ENCODE peak calls at places on chromosome 18, in seven cellular contexts. One of them, this sample, is unnamed.

GRCh38 chr18:77069482-77069881 is 63.1 kb downstream of the MBP start:
- DNase-seq in astrocyte of the spinal cord: no peak
- DNase-seq in fibroblast of mammary gland: no peak
- DNase-seq in WTC11: no peak
- DNase-seq in HCT116: no peak
- DNase-seq in activated effector memory CD4-positive, alpha-beta T cell treated with Interleukin-2 at 50 U/mL for 16 hours: no peak
- DNase-seq in renal cortical epithelial cell: no peak
- DNase-seq in this sample: no peak

GRCh38 chr18:46751882-46752281 is 5.0 kb downstream of the ST8SIA5 start:
- DNase-seq in fibroblast of mammary gland: no peak
- DNase-seq in WTC11: no peak
- DNase-seq in HCT116: no peak
- DNase-seq in renal cortical epithelial cell: no peak
- DNase-seq in astrocyte of the spinal cord: no peak
- DNase-seq in activated effector memory CD4-positive, alpha-beta T cell treated with Interleukin-2 at 50 U/mL for 16 hours: no peak
- DNase-seq in this sample: no peak

GRCh38 chr18:44627245-44627644 is 53.4 kb upstream of the SETBP1 start:
- DNase-seq in HCT116: no peak
- DNase-seq in fibroblast of mammary gland: peak
- DNase-seq in activated effector memory CD4-positive, alpha-beta T cell treated with Interleukin-2 at 50 U/mL for 16 hours: no peak
- DNase-seq in renal cortical epithelial cell: peak
- DNase-seq in WTC11: no peak
- DNase-seq in astrocyte of the spinal cord: no peak
- DNase-seq in this sample: no peak

GRCh38 chr18:49757513-49758262 is 55.6 kb downstream of the ACAA2 start:
- DNase-seq in astrocyte of the spinal cord: no peak
- DNase-seq in HCT116: peak
- DNase-seq in fibroblast of mammary gland: no peak
- DNase-seq in renal cortical epithelial cell: no peak
- DNase-seq in WTC11: peak
- DNase-seq in activated effector memory CD4-positive, alpha-beta T cell treated with Interleukin-2 at 50 U/mL for 16 hours: no peak
- DNase-seq in this sample: peak

GRCh38 chr18:41761329-41762028 is 193.6 kb upstream of the PIK3C3 start:
- DNase-seq in renal cortical epithelial cell: peak
- DNase-seq in HCT116: no peak
- DNase-seq in activated effector memory CD4-positive, alpha-beta T cell treated with Interleukin-2 at 50 U/mL for 16 hours: no peak
- DNase-seq in astrocyte of the spinal cord: peak
- DNase-seq in WTC11: no peak
- DNase-seq in fibroblast of mammary gland: peak
- DNase-seq in this sample: no peak

GRCh38 chr18:46412831-46413371 is 244.1 kb downstream of the LOXHD1 start:
- DNase-seq in HCT116: no peak
- DNase-seq in fibroblast of mammary gland: no peak
- DNase-seq in activated effector memory CD4-positive, alpha-beta T cell treated with Interleukin-2 at 50 U/mL for 16 hours: no peak
- DNase-seq in astrocyte of the spinal cord: no peak
- DNase-seq in renal cortical epithelial cell: no peak
- DNase-seq in WTC11: no peak
- DNase-seq in this sample: no peak

GRCh38 chr18:21777814-21778213 is 37.2 kb downstream of the MIB1 start:
- DNase-seq in WTC11: no peak
- DNase-seq in fibroblast of mammary gland: no peak
- DNase-seq in activated effector memory CD4-positive, alpha-beta T cell treated with Interleukin-2 at 50 U/mL for 16 hours: no peak
- DNase-seq in HCT116: no peak
- DNase-seq in astrocyte of the spinal cord: no peak
- DNase-seq in renal cortical epithelial cell: no peak
- DNase-seq in this sample: no peak

GRCh38 chr18:44130365-44130942 is 550.2 kb upstream of the SETBP1 start:
- DNase-seq in astrocyte of the spinal cord: peak
- DNase-seq in activated effector memory CD4-positive, alpha-beta T cell treated with Interleukin-2 at 50 U/mL for 16 hours: no peak
- DNase-seq in renal cortical epithelial cell: peak
- DNase-seq in WTC11: peak
- DNase-seq in fibroblast of mammary gland: peak
- DNase-seq in HCT116: no peak
- DNase-seq in this sample: peak

GRCh38 chr18:79953921-79954651 is 2.6 kb upstream of the SLC66A2 start:
- DNase-seq in activated effector memory CD4-positive, alpha-beta T cell treated with Interleukin-2 at 50 U/mL for 16 hours: no peak
- DNase-seq in HCT116: no peak
- DNase-seq in WTC11: no peak
- DNase-seq in astrocyte of the spinal cord: no peak
- DNase-seq in fibroblast of mammary gland: no peak
- DNase-seq in renal cortical epithelial cell: peak
- DNase-seq in this sample: no peak

GRCh38 chr18:65659312-65659711 is 91.5 kb upstream of the CDH7 start:
- DNase-seq in renal cortical epithelial cell: no peak
- DNase-seq in WTC11: no peak
- DNase-seq in astrocyte of the spinal cord: no peak
- DNase-seq in HCT116: no peak
- DNase-seq in activated effector memory CD4-positive, alpha-beta T cell treated with Interleukin-2 at 50 U/mL for 16 hours: no peak
- DNase-seq in fibroblast of mammary gland: no peak
- DNase-seq in this sample: no peak

GRCh38 chr18:36176177-36176584 is 11.1 kb upstream of the MOCOS start:
- DNase-seq in astrocyte of the spinal cord: no peak
- DNase-seq in HCT116: no peak
- DNase-seq in activated effector memory CD4-positive, alpha-beta T cell treated with Interleukin-2 at 50 U/mL for 16 hours: no peak
- DNase-seq in renal cortical epithelial cell: no peak
- DNase-seq in fibroblast of mammary gland: no peak
- DNase-seq in WTC11: no peak
- DNase-seq in this sample: no peak

GRCh38 chr18:79684787-79685186 is 5.2 kb downstream of the CTDP1 start:
- DNase-seq in fibroblast of mammary gland: no peak
- DNase-seq in activated effector memory CD4-positive, alpha-beta T cell treated with Interleukin-2 at 50 U/mL for 16 hours: no peak
- DNase-seq in astrocyte of the spinal cord: no peak
- DNase-seq in HCT116: no peak
- DNase-seq in WTC11: no peak
- DNase-seq in renal cortical epithelial cell: no peak
- DNase-seq in this sample: no peak